ENCODE peak calls at places on chromosomes 4 and X, in eight cellular contexts. One of them, this sample, is unnamed.

GRCh38 chr4:177161781-177162180 is 147.9 kb upstream of the NEIL3 start:
- DNase-seq in skeletal muscle cell: no peak
- DNase-seq in CD4-positive, alpha-beta memory T cell: no peak
- DNase-seq in left lobe of liver: no peak
- DNase-seq in myocyte: no peak
- DNase-seq in osteocyte: no peak
- DNase-seq in hippocampal formation: no peak
- DNase-seq in neural crest cell: no peak
- DNase-seq in this sample: no peak

GRCh38 chrX:153645921-153646481 is 1.0 kb upstream of the DUSP9 start:
- DNase-seq in skeletal muscle cell: no peak
- DNase-seq in CD4-positive, alpha-beta memory T cell: no peak
- DNase-seq in left lobe of liver: peak
- DNase-seq in myocyte: no peak
- DNase-seq in osteocyte: no peak
- DNase-seq in hippocampal formation: no peak
- DNase-seq in neural crest cell: no peak
- DNase-seq in this sample: no peak

GRCh38 chr4:7108660-7109059 is 40.8 kb upstream of the GRPEL1 start:
- DNase-seq in skeletal muscle cell: no peak
- DNase-seq in CD4-positive, alpha-beta memory T cell: no peak
- DNase-seq in left lobe of liver: no peak
- DNase-seq in myocyte: no peak
- DNase-seq in osteocyte: no peak
- DNase-seq in hippocampal formation: no peak
- DNase-seq in neural crest cell: no peak
- DNase-seq in this sample: no peak

GRCh38 chr4:138611721-138612120 is 369.6 kb upstream of the SLC7A11 start:
- DNase-seq in skeletal muscle cell: no peak
- DNase-seq in CD4-positive, alpha-beta memory T cell: no peak
- DNase-seq in left lobe of liver: no peak
- DNase-seq in myocyte: no peak
- DNase-seq in osteocyte: no peak
- DNase-seq in hippocampal formation: no peak
- DNase-seq in neural crest cell: no peak
- DNase-seq in this sample: peak

GRCh38 chr4:88514557-88515511 is 8.7 kb downstream of the PYURF start:
- DNase-seq in skeletal muscle cell: no peak
- DNase-seq in CD4-positive, alpha-beta memory T cell: no peak
- DNase-seq in left lobe of liver: no peak
- DNase-seq in myocyte: no peak
- DNase-seq in osteocyte: no peak
- DNase-seq in hippocampal formation: no peak
- DNase-seq in neural crest cell: no peak
- DNase-seq in this sample: no peak

GRCh38 chr4:118774989-118775388 is 60.9 kb downstream of the SEC24D start:
- DNase-seq in skeletal muscle cell: no peak
- DNase-seq in CD4-positive, alpha-beta memory T cell: no peak
- DNase-seq in left lobe of liver: no peak
- DNase-seq in myocyte: no peak
- DNase-seq in osteocyte: no peak
- DNase-seq in hippocampal formation: no peak
- DNase-seq in neural crest cell: no peak
- DNase-seq in this sample: no peak

GRCh38 chrX:129720741-129721140 is 18.0 kb upstream of the XPNPEP2 start:
- DNase-seq in skeletal muscle cell: no peak
- DNase-seq in CD4-positive, alpha-beta memory T cell: no peak
- DNase-seq in left lobe of liver: no peak
- DNase-seq in myocyte: no peak
- DNase-seq in osteocyte: no peak
- DNase-seq in hippocampal formation: no peak
- DNase-seq in neural crest cell: no peak
- DNase-seq in this sample: no peak

GRCh38 chrX:134688181-134688580 is 29.9 kb upstream of the PLAC1 start:
- DNase-seq in skeletal muscle cell: no peak
- DNase-seq in CD4-positive, alpha-beta memory T cell: no peak
- DNase-seq in left lobe of liver: no peak
- DNase-seq in myocyte: no peak
- DNase-seq in osteocyte: no peak
- DNase-seq in hippocampal formation: no peak
- DNase-seq in neural crest cell: no peak
- DNase-seq in this sample: no peak

GRCh38 chrX:19926095-19926494 is 38.7 kb upstream of the SH3KBP1 start:
- DNase-seq in skeletal muscle cell: no peak
- DNase-seq in CD4-positive, alpha-beta memory T cell: no peak
- DNase-seq in left lobe of liver: no peak
- DNase-seq in myocyte: no peak
- DNase-seq in osteocyte: no peak
- DNase-seq in hippocampal formation: no peak
- DNase-seq in neural crest cell: no peak
- DNase-seq in this sample: no peak

GRCh38 chr4:169854090-169854489 is 96.3 kb upstream of the HPF1 start:
- DNase-seq in skeletal muscle cell: no peak
- DNase-seq in CD4-positive, alpha-beta memory T cell: no peak
- DNase-seq in left lobe of liver: no peak
- DNase-seq in myocyte: no peak
- DNase-seq in osteocyte: no peak
- DNase-seq in hippocampal formation: no peak
- DNase-seq in neural crest cell: no peak
- DNase-seq in this sample: no peak

GRCh38 chrX:46979340-46979739 is 67.1 kb downstream of the JADE3 start:
- DNase-seq in skeletal muscle cell: no peak
- DNase-seq in CD4-positive, alpha-beta memory T cell: no peak
- DNase-seq in left lobe of liver: no peak
- DNase-seq in myocyte: no peak
- DNase-seq in osteocyte: no peak
- DNase-seq in hippocampal formation: no peak
- DNase-seq in neural crest cell: no peak
- DNase-seq in this sample: no peak

GRCh38 chrX:68978211-68978780 is 149.5 kb downstream of the EFNB1 start:
- DNase-seq in skeletal muscle cell: no peak
- DNase-seq in CD4-positive, alpha-beta memory T cell: no peak
- DNase-seq in left lobe of liver: no peak
- DNase-seq in myocyte: no peak
- DNase-seq in osteocyte: no peak
- DNase-seq in hippocampal formation: no peak
- DNase-seq in neural crest cell: no peak
- DNase-seq in this sample: no peak

GRCh38 chr4:85968945-85969830 is 390.7 kb downstream of the MAPK10 start:
- DNase-seq in skeletal muscle cell: peak
- DNase-seq in CD4-positive, alpha-beta memory T cell: no peak
- DNase-seq in left lobe of liver: no peak
- DNase-seq in myocyte: peak
- DNase-seq in osteocyte: no peak
- DNase-seq in hippocampal formation: peak
- DNase-seq in neural crest cell: no peak
- DNase-seq in this sample: peak

GRCh38 chr4:104966349-104967033 is 180.2 kb upstream of the TET2 start:
- DNase-seq in skeletal muscle cell: no peak
- DNase-seq in CD4-positive, alpha-beta memory T cell: no peak
- DNase-seq in left lobe of liver: no peak
- DNase-seq in myocyte: no peak
- DNase-seq in osteocyte: no peak
- DNase-seq in hippocampal formation: no peak
- DNase-seq in neural crest cell: no peak
- DNase-seq in this sample: no peak

GRCh38 chrX:97027384-97027922 is 143.7 kb downstream of the RPA4 start:
- DNase-seq in skeletal muscle cell: no peak
- DNase-seq in CD4-positive, alpha-beta memory T cell: no peak
- DNase-seq in left lobe of liver: no peak
- DNase-seq in myocyte: no peak
- DNase-seq in osteocyte: no peak
- DNase-seq in hippocampal formation: no peak
- DNase-seq in neural crest cell: no peak
- DNase-seq in this sample: no peak

GRCh38 chr4:39636786-39637185 is 1.9 kb downstream of the SMIM14 start:
- DNase-seq in skeletal muscle cell: no peak
- DNase-seq in CD4-positive, alpha-beta memory T cell: no peak
- DNase-seq in left lobe of liver: no peak
- DNase-seq in myocyte: peak
- DNase-seq in osteocyte: no peak
- DNase-seq in hippocampal formation: no peak
- DNase-seq in neural crest cell: no peak
- DNase-seq in this sample: peak

GRCh38 chr4:8896071-8896470 is 24.4 kb upstream of the HMX1 start:
- DNase-seq in skeletal muscle cell: no peak
- DNase-seq in CD4-positive, alpha-beta memory T cell: no peak
- DNase-seq in left lobe of liver: no peak
- DNase-seq in myocyte: no peak
- DNase-seq in osteocyte: no peak
- DNase-seq in hippocampal formation: no peak
- DNase-seq in neural crest cell: no peak
- DNase-seq in this sample: no peak

GRCh38 chr4:1727117-1728031 is 6.1 kb downstream of the TACC3 start:
- DNase-seq in skeletal muscle cell: peak
- DNase-seq in CD4-positive, alpha-beta memory T cell: peak
- DNase-seq in left lobe of liver: no peak
- DNase-seq in myocyte: peak
- DNase-seq in osteocyte: no peak
- DNase-seq in hippocampal formation: no peak
- DNase-seq in neural crest cell: no peak
- DNase-seq in this sample: no peak

GRCh38 chr4:112007361-112007760 is 137.9 kb upstream of the FAM241A start:
- DNase-seq in skeletal muscle cell: no peak
- DNase-seq in CD4-positive, alpha-beta memory T cell: no peak
- DNase-seq in left lobe of liver: no peak
- DNase-seq in myocyte: no peak
- DNase-seq in osteocyte: no peak
- DNase-seq in hippocampal formation: no peak
- DNase-seq in neural crest cell: no peak
- DNase-seq in this sample: no peak

This sample was measured in erythroblast.